ENCODE peak calls at places on chromosome 10, in ten cellular contexts. N, H, C, G, W, P, X, L, O and R are unnamed samples.
A peak's percentile ranks its signal among the peaks of the same experiment; 100 is the strongest.

GRCh38 chr10:133401500-133401899 is 7.5 kb downstream of the MTG1 start:
- DNase-seq in P (no peak), C (no peak), W (no peak), L (no peak), N (no peak), G (no peak), H (peak; percentile 40), O (no peak), X (no peak), R (no peak)

GRCh38 chr10:111498560-111498959 is 421.7 kb downstream of the ADRA2A start:
- DNase-seq in W (no peak), N (no peak), H (no peak), O (no peak), P (no peak), G (no peak), C (no peak), L (no peak), X (no peak), R (no peak)

GRCh38 chr10:43237128-43237527 is 29.7 kb downstream of the RASGEF1A start:
- DNase-seq in X (no peak), W (no peak), H (peak; percentile 49), O (no peak), C (no peak), N (no peak), P (no peak), G (no peak), L (no peak), R (no peak)

GRCh38 chr10:119761106-119761505 is 35.3 kb downstream of the INPP5F start:
- DNase-seq in G (peak; percentile 82), O (no peak), L (no peak), N (no peak), W (no peak), H (no peak), C (peak; percentile 81), X (peak; percentile 88), P (no peak), R (no peak)

GRCh38 chr10:132294561-132295320 is 13.0 kb downstream of the STK32C start:
- DNase-seq in G (no peak), X (no peak), L (peak; percentile 81), H (peak; percentile 58), W (no peak), O (peak; percentile 5), N (no peak), C (no peak), P (peak; percentile 69), R (peak; percentile 36)

GRCh38 chr10:88115968-88116367 is 252.5 kb downstream of the PTEN start:
- DNase-seq in L (no peak), H (no peak), P (no peak), C (peak; percentile 58), X (peak; percentile 86), N (no peak), O (no peak), G (peak; percentile 43), W (no peak), R (no peak)

GRCh38 chr10:69901623-69902505 is 100.2 kb downstream of the COL13A1 start:
- DNase-seq in W (peak; percentile 92), O (no peak), L (peak; percentile 72), N (peak; percentile 10), P (peak; percentile 64), C (peak; percentile 19), X (peak; percentile 29), G (peak; percentile 13), H (peak; percentile 71), R (peak; percentile 75)

GRCh38 chr10:93954726-93955363 is 38.9 kb upstream of the PLCE1 start:
- DNase-seq in O (no peak), X (peak; percentile 68), G (no peak), H (no peak), C (peak; percentile 60), L (no peak), P (no peak), N (no peak), W (no peak), R (no peak)

GRCh38 chr10:116667484-116667883 is 46.7 kb downstream of the PNLIPRP2 start:
- DNase-seq in X (no peak), H (no peak), L (no peak), W (no peak), C (no peak), O (no peak), P (no peak), G (no peak), N (no peak), R (no peak)

GRCh38 chr10:79221110-79222051 is 125.9 kb upstream of the PPIF start:
- DNase-seq in H (peak; percentile 70), X (peak; percentile 68), L (peak; percentile 65), P (peak; percentile 77), G (no peak), C (no peak), N (no peak), W (peak; percentile 84), O (peak; percentile 83), R (peak; percentile 60)

GRCh38 chr10:47121336-47121735 is 178.7 kb upstream of the GDF10 start:
- DNase-seq in C (no peak), O (no peak), P (no peak), N (no peak), X (no peak), G (no peak), H (no peak), L (no peak), W (no peak), R (no peak)

GRCh38 chr10:22649390-22649841 is 65.0 kb downstream of the PIP4K2A start:
- DNase-seq in O (no peak), H (no peak), C (no peak), W (no peak), G (no peak), N (no peak), P (no peak), X (no peak), L (no peak), R (no peak)

GRCh38 chr10:112345202-112345601 is 28.7 kb upstream of the ACSL5 start:
- DNase-seq in C (no peak), X (no peak), P (no peak), O (no peak), G (no peak), W (no peak), N (no peak), L (no peak), H (no peak), R (no peak)

GRCh38 chr10:96112531-96112930 is 17.6 kb upstream of the ZNF518A start:
- DNase-seq in W (no peak), G (no peak), P (no peak), C (no peak), X (no peak), N (no peak), O (no peak), H (no peak), L (no peak), R (no peak)

GRCh38 chr10:106500585-106501525 is 663.7 kb downstream of the SORCS1 start:
- DNase-seq in N (no peak), C (peak; percentile 62), L (no peak), G (no peak), X (peak; percentile 1), H (no peak), W (no peak), O (no peak), P (no peak), R (no peak)

GRCh38 chr10:77360121-77360520 is 277.5 kb downstream of the KCNMA1 start:
- DNase-seq in H (no peak), O (no peak), L (no peak), G (no peak), N (no peak), C (peak; percentile 21), P (no peak), X (peak; percentile 54), W (no peak), R (no peak)

GRCh38 chr10:521261-521660 is 168.2 kb downstream of the DIP2C start:
- DNase-seq in X (no peak), O (no peak), P (no peak), N (no peak), C (no peak), W (peak; percentile 60), L (no peak), H (no peak), G (no peak), R (no peak)

GRCh38 chr10:124701881-124702656 is 42.1 kb downstream of the FAM53B start:
- DNase-seq in H (no peak), G (no peak), P (no peak), X (no peak), C (no peak), O (peak; percentile 68), W (no peak), L (no peak), N (no peak), R (no peak)

GRCh38 chr10:21526952-21527633 is 1.6 kb upstream of the SKIDA1 start:
- DNase-seq in O (peak; percentile 81), G (no peak), W (peak; percentile 73), X (no peak), C (peak; percentile 62), N (peak; percentile 36), H (peak; percentile 86), L (peak; percentile 68), P (peak; percentile 63), R (no peak)

GRCh38 chr10:97025613-97026242 is 160.0 kb downstream of the SLIT1 start:
- DNase-seq in N (peak; percentile 52), C (peak; percentile 20), W (peak; percentile 70), L (peak; percentile 51), O (no peak), X (peak; percentile 12), H (no peak), P (peak; percentile 73), G (no peak), R (peak; percentile 50)

GRCh38 chr10:62183442-62183841 is 85.2 kb downstream of the RTKN2 start:
- DNase-seq in O (no peak), X (no peak), P (no peak), W (no peak), L (no peak), N (peak; percentile 20), G (no peak), H (no peak), C (peak; percentile 31), R (no peak)

GRCh38 chr10:29007748-29008610 is 280.9 kb upstream of the LYZL1 start:
- DNase-seq in H (no peak), O (no peak), P (no peak), L (no peak), X (no peak), C (no peak), W (no peak), N (no peak), G (no peak), R (peak; percentile 6)
- TF ChIP-seq CTCF in H (no peak), O (no peak), P (no peak), L (no peak), X (no peak), C (no peak), W (no peak), N (no peak), G (no peak), R (no peak)

GRCh38 chr10:54402576-54402975 is 398.5 kb downstream of the PCDH15 start:
- DNase-seq in G (no peak), H (no peak), N (no peak), P (peak; percentile 52), C (peak; percentile 32), L (peak; percentile 4), X (no peak), O (no peak), W (peak; percentile 1), R (no peak)
- TF ChIP-seq CTCF in G (no peak), H (peak; percentile 35), N (no peak), P (peak; percentile 18), C (peak; percentile 59), L (peak; percentile 57), X (peak; percentile 58), O (peak; percentile 43), W (peak; percentile 61), R (peak; percentile 73)

GRCh38 chr10:59285073-59285472 is 77.3 kb downstream of the FAM13C start:
- DNase-seq in H (no peak), W (no peak), O (no peak), G (no peak), N (no peak), C (no peak), X (no peak), L (no peak), P (no peak), R (no peak)
- TF ChIP-seq CTCF in H (no peak), W (no peak), O (no peak), G (no peak), N (no peak), C (no peak), X (no peak), L (no peak), P (no peak), R (no peak)

GRCh38 chr10:32055478-32056135 is 618 bp downstream of the KIF5B start:
- DNase-seq in O (peak; percentile 61), H (peak; percentile 88), G (no peak), L (peak; percentile 72), P (peak; percentile 88), W (peak; percentile 82), X (peak; percentile 49), C (peak; percentile 63), N (peak; percentile 54), R (peak; percentile 57)
- TF ChIP-seq CTCF in O (peak; percentile 22), H (no peak), G (peak; percentile 18), L (no peak), P (peak; percentile 20), W (peak; percentile 11), X (peak; percentile 10), C (no peak), N (no peak), R (no peak)